ENCODE peak calls at places on chromosomes 7 and 10, in seven cellular contexts. W is uterus, K is heart left ventricle, X is ovary, L is HCT116, G is breast epithelium, U is suprapubic skin. F is an unnamed sample.
A peak's percentile ranks its signal among the peaks of the same experiment; 100 is the strongest.

GRCh38 chr7:28922618-28923331 is 35.4 kb downstream of the TRIL start:
- DNase-seq in U (peak; percentile 72), X (peak; percentile 77), W (peak; percentile 73), L (peak; percentile 72), G (peak; percentile 44), K (peak; percentile 51), F (peak; percentile 69)

GRCh38 chr7:10802011-10802410 is 171.7 kb upstream of the PHF14 start:
- DNase-seq in G (no peak), U (no peak), K (no peak), X (no peak), W (no peak), L (no peak), F (no peak)

GRCh38 chr10:4229106-4229505 is 444.1 kb upstream of the KLF6 start:
- DNase-seq in K (no peak), L (no peak), W (no peak), X (no peak), G (no peak), U (no peak), F (no peak)

GRCh38 chr7:11346312-11346711 is 372.6 kb downstream of the PHF14 start:
- DNase-seq in U (no peak), G (no peak), W (no peak), X (no peak), K (no peak), L (no peak), F (no peak)

GRCh38 chr10:100535338-100535714 is 417 bp upstream of the HIF1AN start:
- DNase-seq in L (no peak), U (no peak), X (no peak), G (no peak), K (no peak), W (no peak), F (no peak)

GRCh38 chr10:113411456-113411855 is 141.4 kb upstream of the HABP2 start:
- DNase-seq in G (no peak), L (no peak), X (no peak), U (no peak), W (no peak), K (no peak), F (no peak)

GRCh38 chr10:129963076-129963830 is 821 bp downstream of the EBF3 start:
- DNase-seq in L (no peak), K (no peak), G (no peak), X (no peak), W (no peak), U (no peak), F (no peak)

GRCh38 chr7:156781972-156782371 is 111.0 kb downstream of the LMBR1 start:
- DNase-seq in L (no peak), W (no peak), X (no peak), U (no peak), K (no peak), G (no peak), F (no peak)

GRCh38 chr7:155583636-155584035 is 37.3 kb upstream of the CNPY1 start:
- DNase-seq in U (peak; percentile 46), L (no peak), W (no peak), K (no peak), G (no peak), X (peak; percentile 8), F (no peak)

GRCh38 chr10:51427758-51428157 is 271.6 kb downstream of the CSTF2T start:
- DNase-seq in U (no peak), W (no peak), X (no peak), G (no peak), K (no peak), L (no peak), F (no peak)

GRCh38 chr7:66740302-66740979 is at the start of gene RABGEF1:
- DNase-seq in X (peak; percentile 99), W (peak; percentile 97), G (peak; percentile 96), L (peak; percentile 89), K (peak; percentile 99), U (peak; percentile 99), F (peak; percentile 98)

GRCh38 chr7:120819861-120820260 is 38.1 kb downstream of the TSPAN12 start:
- DNase-seq in W (no peak), L (no peak), K (no peak), X (no peak), G (no peak), U (no peak), F (no peak)

GRCh38 chr7:14691597-14692203 is 210.9 kb downstream of the DGKB start:
- DNase-seq in G (peak; percentile 19), U (no peak), L (peak; percentile 32), K (peak; percentile 33), W (peak; percentile 55), X (peak; percentile 54), F (peak; percentile 35)

GRCh38 chr10:26879744-26880143 is 19.0 kb upstream of the ABI1 start:
- DNase-seq in U (no peak), W (no peak), L (no peak), X (no peak), K (no peak), G (no peak), F (no peak)

GRCh38 chr7:1654738-1655490 is 15.2 kb upstream of the ELFN1 start:
- DNase-seq in U (no peak), X (no peak), G (no peak), W (no peak), K (no peak), L (no peak), F (no peak)

GRCh38 chr10:121005948-121006587 is 154.9 kb downstream of the WDR11 start:
- DNase-seq in G (no peak), L (no peak), X (no peak), U (no peak), K (no peak), W (no peak), F (no peak)

GRCh38 chr7:66415659-66416265 is 210.6 kb downstream of the TPST1 start:
- DNase-seq in W (no peak), K (no peak), L (no peak), U (no peak), X (no peak), G (no peak), F (no peak)

GRCh38 chr7:26153246-26153822 is 1.3 kb downstream of the NFE2L3 start:
- DNase-seq in X (no peak), K (no peak), W (no peak), U (no peak), L (no peak), G (no peak), F (peak; percentile 56)
- H3K4me3 ChIP-seq in X (peak overlapping the region; percentile 35), K (peak overlapping the region; percentile 38), W (no peak overlapping the region), U (peak overlapping the region; percentile 75), L (peak overlapping the region; percentile 62), G (peak overlapping the region; percentile 59), F (peak overlapping the region; percentile 74)

GRCh38 chr7:141280100-141280499 is 206.2 kb downstream of the TMEM178B start:
- DNase-seq in X (no peak), K (no peak), W (no peak), G (no peak), L (no peak), U (no peak), F (no peak)

GRCh38 chr7:141271451-141271850 is 197.6 kb downstream of the TMEM178B start:
- DNase-seq in G (no peak), U (no peak), W (no peak), X (no peak), L (no peak), K (no peak), F (no peak)

GRCh38 chr7:141276031-141276430 is 202.2 kb downstream of the TMEM178B start:
- DNase-seq in L (no peak), G (no peak), U (no peak), W (no peak), K (peak; percentile 59), X (no peak), F (no peak)

GRCh38 chr7:141272417-141272816 is 198.6 kb downstream of the TMEM178B start:
- DNase-seq in L (no peak), W (no peak), K (no peak), G (no peak), X (no peak), U (no peak), F (no peak)

GRCh38 chr7:141275350-141275749 is 201.5 kb downstream of the TMEM178B start:
- DNase-seq in K (no peak), G (no peak), L (no peak), U (no peak), W (no peak), X (no peak), F (no peak)
- H3K27ac ChIP-seq in K (no peak overlapping the region), G (no peak overlapping the region), L (no peak overlapping the region), U (no peak overlapping the region), W (no peak overlapping the region), X (no peak overlapping the region), F (no peak overlapping the region)

GRCh38 chr7:128937647-128938523 is at the start of gene IRF5:
- DNase-seq in L (peak; percentile 15), G (no peak), W (no peak), U (no peak), X (no peak), K (peak; percentile 50), F (peak; percentile 66)
- TF ChIP-seq POLR2A in L (peak; percentile 30), G (no peak), W (no peak), U (no peak), X (no peak), K (no peak), F (peak; percentile 59)

GRCh38 chr7:98733036-98733435 is 116.0 kb downstream of the NPTX2 start:
- DNase-seq in X (no peak), K (no peak), G (no peak), L (peak; percentile 85), U (no peak), W (no peak), F (no peak)
- H3K4me3 ChIP-seq in X (no peak overlapping the region), K (no peak overlapping the region), G (no peak overlapping the region), L (no peak overlapping the region), U (no peak overlapping the region), W (no peak overlapping the region), F (no peak overlapping the region)

GRCh38 chr10:79087721-79088120 is 19.0 kb downstream of the ZMIZ1 start:
- DNase-seq in X (no peak), W (no peak), U (no peak), G (no peak), L (no peak), K (no peak), F (no peak)

GRCh38 chr10:79082631-79083581 is 14.1 kb downstream of the ZMIZ1 start:
- DNase-seq in U (no peak), X (no peak), L (no peak), W (no peak), G (no peak), K (no peak), F (no peak)

GRCh38 chr10:79084012-79084971 is 15.5 kb downstream of the ZMIZ1 start:
- DNase-seq in U (peak; percentile 98), W (peak; percentile 95), X (peak; percentile 97), K (peak; percentile 95), L (no peak), G (peak; percentile 96), F (peak; percentile 91)

GRCh38 chr10:79086822-79087221 is 18.1 kb downstream of the ZMIZ1 start:
- DNase-seq in K (no peak), G (no peak), L (no peak), U (no peak), W (no peak), X (no peak), F (no peak)

DNA sequence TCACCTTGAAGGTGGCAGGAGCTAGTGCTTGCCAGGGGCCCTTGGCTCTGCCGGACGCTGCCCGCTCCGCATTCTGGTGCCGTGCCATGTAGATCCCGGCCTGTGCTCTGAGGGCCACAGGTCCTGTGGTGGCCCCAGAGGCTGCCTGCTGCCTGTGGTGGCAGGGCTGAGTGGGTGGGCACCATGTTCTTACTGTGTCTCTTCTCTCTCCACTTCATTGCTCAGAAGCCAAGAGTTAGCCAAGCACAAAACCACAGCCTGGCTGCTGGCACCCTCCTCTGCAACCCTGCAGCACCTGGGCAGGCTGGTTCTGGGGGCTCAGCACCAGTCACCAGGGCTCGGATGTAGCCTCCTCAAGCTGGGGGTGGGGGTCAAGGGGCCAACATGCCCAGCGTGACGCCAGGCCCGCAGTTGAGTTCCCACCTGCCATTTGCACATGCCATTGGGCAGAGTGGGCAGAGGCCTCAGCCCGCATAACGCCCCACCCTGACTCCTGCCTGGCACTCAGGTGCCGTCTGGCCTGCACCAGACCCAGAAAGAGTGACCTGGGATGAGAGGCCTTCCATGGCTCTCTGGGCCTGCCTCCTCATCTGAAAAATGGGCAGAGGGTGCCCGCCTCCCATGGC is 16.3 kb downstream of the ZMIZ1 start:
- DNase-seq in X (no peak), U (no peak), G (no peak), L (no peak), W (no peak), K (no peak), F (peak; percentile 62)
- H3K27ac ChIP-seq in X (peak overlapping the region; percentile 75), U (peak overlapping the region; percentile 84), G (peak overlapping the region; percentile 93), L (no peak overlapping the region), W (peak overlapping the region; percentile 77), K (peak overlapping the region; percentile 53), F (peak overlapping the region; percentile 77)

F was measured in Peyer's patch.